ENCODE peak calls at places on chromosomes 6 and 20, in six cellular contexts. One of them, this sample, is unnamed.

GRCh38 chr20:17825949-17826843 is 126.4 kb downstream of the BANF2 start:
- DNase-seq in GM12891: peak
- DNase-seq in K562: no peak
- DNase-seq in HepG2: peak
- DNase-seq in H1: no peak
- DNase-seq in GM12878: peak
- DNase-seq in this sample: peak

GRCh38 chr20:1817577-1818211 is 77.5 kb upstream of the SIRPA start:
- DNase-seq in GM12891: no peak
- DNase-seq in K562: no peak
- DNase-seq in HepG2: no peak
- DNase-seq in H1: no peak
- DNase-seq in GM12878: no peak
- DNase-seq in this sample: no peak

GRCh38 chr6:170464524-170464979 is 88.6 kb downstream of the PSMB1 start:
- DNase-seq in GM12891: no peak
- DNase-seq in K562: no peak
- DNase-seq in HepG2: no peak
- DNase-seq in H1: no peak
- DNase-seq in GM12878: peak
- DNase-seq in this sample: no peak

GRCh38 chr6:90068835-90069478 is 174.7 kb downstream of the GJA10 start:
- DNase-seq in GM12891: no peak
- DNase-seq in K562: no peak
- DNase-seq in HepG2: no peak
- DNase-seq in H1: no peak
- DNase-seq in GM12878: no peak
- DNase-seq in this sample: no peak

GRCh38 chr20:62332421-62332820 is 29.6 kb downstream of the ADRM1 start:
- DNase-seq in GM12891: no peak
- DNase-seq in K562: no peak
- DNase-seq in HepG2: no peak
- DNase-seq in H1: no peak
- DNase-seq in GM12878: no peak
- DNase-seq in this sample: no peak

GRCh38 chr6:63391203-63391970 is 71.6 kb upstream of the LGSN start:
- DNase-seq in GM12891: no peak
- DNase-seq in K562: no peak
- DNase-seq in HepG2: peak
- DNase-seq in H1: no peak
- DNase-seq in GM12878: no peak
- DNase-seq in this sample: no peak

GRCh38 chr20:19047040-19047950 is 165.1 kb upstream of the SLC24A3 start:
- DNase-seq in GM12891: no peak
- DNase-seq in K562: no peak
- DNase-seq in HepG2: no peak
- DNase-seq in H1: no peak
- DNase-seq in GM12878: no peak
- DNase-seq in this sample: no peak

GRCh38 chr6:42352856-42353564 is 98.7 kb downstream of the TRERF1 start:
- DNase-seq in GM12891: no peak
- DNase-seq in K562: no peak
- DNase-seq in HepG2: no peak
- DNase-seq in H1: no peak
- DNase-seq in GM12878: no peak
- DNase-seq in this sample: no peak

GRCh38 chr6:41696788-41697187 is 38.6 kb downstream of the TFEB start:
- DNase-seq in GM12891: no peak
- DNase-seq in K562: no peak
- DNase-seq in HepG2: no peak
- DNase-seq in H1: no peak
- DNase-seq in GM12878: no peak
- DNase-seq in this sample: no peak

GRCh38 chr6:7649037-7649810 is 59.2 kb downstream of the SNRNP48 start:
- DNase-seq in GM12891: no peak
- DNase-seq in K562: no peak
- DNase-seq in HepG2: no peak
- DNase-seq in H1: no peak
- DNase-seq in GM12878: peak
- DNase-seq in this sample: no peak

GRCh38 chr6:143838395-143838794 is 4.7 kb upstream of the LTV1 start:
- DNase-seq in GM12891: no peak
- DNase-seq in K562: no peak
- DNase-seq in HepG2: peak
- DNase-seq in H1: no peak
- DNase-seq in GM12878: no peak
- DNase-seq in this sample: no peak

GRCh38 chr6:150143521-150144293 is 863 bp downstream of the PPP1R14C start:
- DNase-seq in GM12891: no peak
- DNase-seq in K562: peak
- DNase-seq in HepG2: no peak
- DNase-seq in H1: no peak
- DNase-seq in GM12878: no peak
- DNase-seq in this sample: no peak

GRCh38 chr6:18209539-18210197 is 54.4 kb downstream of the KDM1B start:
- DNase-seq in GM12891: no peak
- DNase-seq in K562: no peak
- DNase-seq in HepG2: peak
- DNase-seq in H1: no peak
- DNase-seq in GM12878: no peak
- DNase-seq in this sample: no peak

GRCh38 chr6:52176550-52176949 is 9.6 kb upstream of the IL17A start:
- DNase-seq in GM12891: no peak
- DNase-seq in K562: no peak
- DNase-seq in HepG2: no peak
- DNase-seq in H1: no peak
- DNase-seq in GM12878: no peak
- DNase-seq in this sample: no peak

GRCh38 chr6:28589234-28589951 is 63.7 kb downstream of the GPX5 start:
- DNase-seq in GM12891: no peak
- DNase-seq in K562: no peak
- DNase-seq in HepG2: peak
- DNase-seq in H1: peak
- DNase-seq in GM12878: peak
- DNase-seq in this sample: no peak

GRCh38 chr6:159595173-159595572 is 97.9 kb downstream of the SOD2 start:
- DNase-seq in GM12891: no peak
- DNase-seq in K562: no peak
- DNase-seq in HepG2: no peak
- DNase-seq in H1: no peak
- DNase-seq in GM12878: no peak
- DNase-seq in this sample: no peak

GRCh38 chr6:68197356-68197755 is 437.7 kb upstream of the ADGRB3 start:
- DNase-seq in GM12891: no peak
- DNase-seq in K562: no peak
- DNase-seq in HepG2: no peak
- DNase-seq in H1: no peak
- DNase-seq in GM12878: no peak
- DNase-seq in this sample: no peak

GRCh38 chr6:44388135-44388487 is 605 bp downstream of the CDC5L start:
- DNase-seq in GM12891: no peak
- DNase-seq in K562: no peak
- DNase-seq in HepG2: no peak
- DNase-seq in H1: no peak
- DNase-seq in GM12878: peak
- DNase-seq in this sample: no peak

GRCh38 chr6:31738048-31738979 is 1.5 kb upstream of the MSH5 start:
- DNase-seq in GM12891: no peak
- DNase-seq in K562: peak
- DNase-seq in HepG2: peak
- DNase-seq in H1: no peak
- DNase-seq in GM12878: peak
- DNase-seq in this sample: peak

GRCh38 chr6:131372535-131372934 is 200.5 kb upstream of the ARG1 start:
- DNase-seq in GM12891: no peak
- DNase-seq in K562: no peak
- DNase-seq in HepG2: no peak
- DNase-seq in H1: no peak
- DNase-seq in GM12878: no peak
- DNase-seq in this sample: no peak

GRCh38 chr20:21835042-21835441 is 129.6 kb downstream of the PAX1 start:
- DNase-seq in GM12891: no peak
- DNase-seq in K562: no peak
- DNase-seq in HepG2: no peak
- DNase-seq in H1: no peak
- DNase-seq in GM12878: no peak
- DNase-seq in this sample: no peak

GRCh38 chr20:9149796-9150195 is 80.9 kb downstream of the PLCB4 start:
- DNase-seq in GM12891: no peak
- DNase-seq in K562: no peak
- DNase-seq in HepG2: no peak
- DNase-seq in H1: no peak
- DNase-seq in GM12878: no peak
- DNase-seq in this sample: no peak

GRCh38 chr6:43771858-43772570 is 2.0 kb downstream of the VEGFA start:
- DNase-seq in GM12891: peak
- DNase-seq in K562: peak
- DNase-seq in HepG2: peak
- DNase-seq in H1: no peak
- DNase-seq in GM12878: no peak
- DNase-seq in this sample: peak

GRCh38 chr6:168022488-168023321 is 25.2 kb downstream of the KIF25 start:
- DNase-seq in GM12891: no peak
- DNase-seq in K562: no peak
- DNase-seq in HepG2: no peak
- DNase-seq in H1: no peak
- DNase-seq in GM12878: no peak
- DNase-seq in this sample: no peak

GRCh38 chr6:5205035-5205469 is 55.7 kb downstream of the LYRM4 start:
- DNase-seq in GM12891: no peak
- DNase-seq in K562: no peak
- DNase-seq in HepG2: no peak
- DNase-seq in H1: no peak
- DNase-seq in GM12878: no peak
- DNase-seq in this sample: no peak

GRCh38 chr6:241331-241865 is 50.9 kb upstream of the DUSP22 start:
- DNase-seq in GM12891: no peak
- DNase-seq in K562: no peak
- DNase-seq in HepG2: no peak
- DNase-seq in H1: no peak
- DNase-seq in GM12878: no peak
- DNase-seq in this sample: no peak

GRCh38 chr6:127118505-127119360 is at the start of gene RSPO3:
- DNase-seq in GM12891: peak
- DNase-seq in K562: no peak
- DNase-seq in HepG2: no peak
- DNase-seq in H1: no peak
- DNase-seq in GM12878: no peak
- DNase-seq in this sample: peak
- TF ChIP-seq POLR2A in GM12891: no peak
- TF ChIP-seq POLR2A in K562: no peak
- TF ChIP-seq POLR2A in HepG2: no peak
- TF ChIP-seq POLR2A in H1: no peak
- TF ChIP-seq POLR2A in GM12878: no peak
- TF ChIP-seq POLR2A in this sample: no peak

GRCh38 chr6:49401063-49401462 is 62.0 kb downstream of the MMUT start:
- DNase-seq in GM12891: no peak
- DNase-seq in K562: no peak
- DNase-seq in HepG2: no peak
- DNase-seq in H1: no peak
- DNase-seq in GM12878: no peak
- DNase-seq in this sample: no peak

GRCh38 chr6:49409951-49410542 is 53.0 kb downstream of the MMUT start:
- DNase-seq in GM12891: peak
- DNase-seq in K562: peak
- DNase-seq in HepG2: peak
- DNase-seq in H1: peak
- DNase-seq in GM12878: peak
- DNase-seq in this sample: peak

GRCh38 chr6:49410564-49410963 is 52.5 kb downstream of the MMUT start:
- DNase-seq in GM12891: no peak
- DNase-seq in K562: no peak
- DNase-seq in HepG2: no peak
- DNase-seq in H1: no peak
- DNase-seq in GM12878: no peak
- DNase-seq in this sample: no peak

DNA sequence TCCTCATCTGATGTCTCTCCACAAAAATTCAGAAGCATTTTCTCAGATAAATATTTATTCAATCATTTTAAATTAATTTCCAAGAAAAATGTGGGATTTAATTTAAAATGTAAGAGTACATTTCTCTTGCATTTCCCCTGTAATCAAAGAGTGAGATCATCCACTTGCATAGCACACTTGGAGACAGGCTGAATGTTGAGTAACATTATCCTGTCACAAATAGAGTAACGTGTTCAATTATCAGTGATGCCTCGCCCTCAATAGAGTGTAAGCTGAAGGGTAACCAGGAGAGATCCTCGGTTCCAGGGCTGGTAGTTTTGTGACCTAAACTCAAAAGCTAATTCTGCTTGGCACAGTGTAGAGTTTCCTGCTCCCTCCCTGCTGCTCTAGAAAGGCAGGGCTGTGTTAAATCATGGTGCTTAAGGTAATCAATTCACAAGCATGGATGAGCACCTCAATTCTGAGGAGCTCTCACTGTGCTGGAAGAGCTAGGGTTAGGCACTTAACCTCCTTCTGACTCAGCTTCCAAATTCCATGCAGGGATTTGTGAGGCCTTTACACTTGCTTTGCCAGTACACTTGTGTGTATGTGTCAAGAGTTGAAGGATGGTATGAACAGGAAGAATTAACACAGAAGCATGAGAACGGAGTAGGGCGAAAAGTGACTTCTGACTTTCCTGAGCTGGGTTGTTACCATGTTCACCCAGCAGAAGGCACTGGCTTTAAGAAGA is 56.6 kb downstream of the MMUT start:
- DNase-seq in GM12891: no peak
- DNase-seq in K562: no peak
- DNase-seq in HepG2: no peak
- DNase-seq in H1: no peak
- DNase-seq in GM12878: no peak
- DNase-seq in this sample: no peak
- TF ChIP-seq TAF1 in GM12891: no peak
- TF ChIP-seq TAF1 in K562: no peak
- TF ChIP-seq TAF1 in HepG2: no peak
- TF ChIP-seq TAF1 in H1: no peak
- TF ChIP-seq TAF1 in GM12878: no peak
- TF ChIP-seq TAF1 in this sample: no peak

DNA sequence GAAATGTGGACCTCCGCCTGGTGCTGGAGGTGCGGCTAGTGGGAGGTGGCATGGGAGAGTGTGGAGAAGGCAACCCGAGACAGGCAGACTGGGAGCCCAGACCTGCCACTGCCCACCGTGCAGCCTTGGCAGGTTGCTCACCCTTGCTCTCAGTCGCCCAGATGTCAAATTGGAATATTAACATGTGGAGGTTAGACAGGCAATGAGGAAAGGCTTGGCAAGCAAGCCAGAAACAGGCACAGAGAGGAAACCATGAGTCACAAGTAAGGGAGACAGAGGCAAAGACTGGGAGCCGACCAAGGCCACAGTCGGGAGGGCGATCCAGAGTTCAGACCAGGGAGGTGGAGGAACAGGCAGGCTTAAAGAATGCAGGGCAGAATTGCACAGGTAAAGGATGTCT is 178.2 kb downstream of the FOXC1 start:
- DNase-seq in GM12891: no peak
- DNase-seq in K562: no peak
- DNase-seq in HepG2: no peak
- DNase-seq in H1: no peak
- DNase-seq in GM12878: no peak
- DNase-seq in this sample: no peak
- TF ChIP-seq POLR2AphosphoS5 in GM12891: no peak
- TF ChIP-seq POLR2AphosphoS5 in K562: no peak
- TF ChIP-seq POLR2AphosphoS5 in HepG2: no peak
- TF ChIP-seq POLR2AphosphoS5 in H1: no peak
- TF ChIP-seq POLR2AphosphoS5 in GM12878: no peak
- TF ChIP-seq POLR2AphosphoS5 in this sample: no peak

GRCh38 chr6:35496851-35497570 is at the start of gene TEAD3:
- DNase-seq in GM12891: peak
- DNase-seq in K562: peak
- DNase-seq in HepG2: peak
- DNase-seq in H1: no peak
- DNase-seq in GM12878: no peak
- DNase-seq in this sample: peak
- TF ChIP-seq POLR2A in GM12891: no peak
- TF ChIP-seq POLR2A in K562: no peak
- TF ChIP-seq POLR2A in HepG2: no peak
- TF ChIP-seq POLR2A in H1: no peak
- TF ChIP-seq POLR2A in GM12878: no peak
- TF ChIP-seq POLR2A in this sample: no peak

This sample was measured in GM12892.